ENCODE peak calls at places on chromosomes 6 and 20, in four cellular contexts. C is GM10248, Q is NCI-H510A, E is iPS-NIHi11. R is an unnamed sample.

GRCh38 chr6:46994933-46995332 is 47.2 kb downstream of the ADGRF1 start:
- DNase-seq in C (no peak), Q (no peak), E (no peak), R (no peak)

GRCh38 chr20:32697608-32698007 is 23.9 kb upstream of the C20orf203 start:
- DNase-seq in E (no peak), C (no peak), Q (no peak), R (no peak)

GRCh38 chr6:35382015-35382414 is 39.7 kb downstream of the PPARD start:
- DNase-seq in E (no peak), C (no peak), Q (no peak), R (no peak)

GRCh38 chr6:73389854-73390253 is 4.8 kb upstream of the DDX43 start:
- DNase-seq in C (no peak), E (no peak), Q (no peak), R (no peak)

GRCh38 chr6:31162463-31163165 is 4.2 kb downstream of the TCF19 start:
- DNase-seq in E (no peak), Q (no peak), C (no peak), R (no peak)

GRCh38 chr6:20175810-20176209 is 36.5 kb downstream of the MBOAT1 start:
- DNase-seq in C (no peak), Q (no peak), E (no peak), R (no peak)

GRCh38 chr6:107153061-107153460 is 37.7 kb upstream of the BEND3 start:
- DNase-seq in Q (no peak), C (no peak), E (no peak), R (no peak)

GRCh38 chr20:61976275-61976649 is 89.4 kb downstream of the TAF4 start:
- DNase-seq in E (no peak), C (no peak), Q (no peak), R (no peak)

GRCh38 chr6:34147906-34148701 is 2.2 kb upstream of the GRM4 start:
- DNase-seq in C (no peak), Q (no peak), E (no peak), R (no peak)

GRCh38 chr6:90859056-90859455 is 272.2 kb upstream of the MAP3K7 start:
- DNase-seq in C (no peak), E (no peak), Q (no peak), R (no peak)

GRCh38 chr6:16873698-16874097 is 112.4 kb upstream of the ATXN1 start:
- DNase-seq in Q (no peak), C (no peak), E (no peak), R (no peak)

GRCh38 chr6:31822038-31822821 is 5.3 kb upstream of the HSPA1B start:
- DNase-seq in E (peak), Q (peak), C (peak), R (peak)

GRCh38 chr6:150008588-150008987 is 16.7 kb downstream of the RAET1L start:
- DNase-seq in E (no peak), C (no peak), Q (no peak), R (no peak)

GRCh38 chr20:45049904-45050471 is 50.9 kb downstream of the KCNS1 start:
- DNase-seq in E (no peak), Q (no peak), C (no peak), R (no peak)

GRCh38 chr20:24160563-24161355 is 172.2 kb upstream of the GGTLC1 start:
- DNase-seq in Q (no peak), C (no peak), E (peak), R (peak)

GRCh38 chr20:62605236-62605948 is 36.9 kb upstream of the SLCO4A1 start:
- DNase-seq in E (no peak), C (no peak), Q (no peak), R (no peak)

GRCh38 chr20:1833728-1834726 is 61.2 kb upstream of the SIRPA start:
- DNase-seq in Q (no peak), E (no peak), C (no peak), R (no peak)

GRCh38 chr6:100171533-100172321 is 177.7 kb upstream of the MCHR2 start:
- DNase-seq in Q (no peak), C (no peak), E (no peak), R (no peak)

GRCh38 chr6:29517728-29518440 is 30.1 kb upstream of the MAS1L start:
- DNase-seq in E (no peak), C (no peak), Q (no peak), R (no peak)

GRCh38 chr20:49381558-49382493 is 100.6 kb downstream of the KCNB1 start:
- DNase-seq in E (no peak), Q (no peak), C (no peak), R (peak)